ENCODE peak calls at places on chromosomes 12 and 14, in six cellular contexts. T, L, K, X, I and B are unnamed samples.

GRCh38 chr14:65991124-65991523 is 495.0 kb upstream of the CCDC196 start:
- DNase-seq in K (no peak), L (no peak), T (no peak), X (no peak), I (no peak), B (no peak)

GRCh38 chr14:55306938-55307589 is 35.8 kb downstream of the FBXO34 start:
- DNase-seq in X (no peak), I (no peak), L (no peak), T (no peak), K (no peak), B (no peak)

GRCh38 chr14:53531151-53531550 is 378.0 kb upstream of the DDHD1 start:
- DNase-seq in L (no peak), X (no peak), T (no peak), K (no peak), I (no peak), B (no peak)

GRCh38 chr14:41299924-41300323 is 306.8 kb upstream of the LRFN5 start:
- DNase-seq in L (no peak), X (no peak), K (no peak), I (no peak), T (no peak), B (no peak)

GRCh38 chr12:29516431-29516875 is 19.0 kb upstream of the OVCH1 start:
- DNase-seq in K (no peak), X (no peak), L (no peak), T (no peak), I (peak), B (no peak)

GRCh38 chr14:28767851-28768548 is 1.4 kb downstream of the FOXG1 start:
- DNase-seq in X (no peak), T (no peak), K (no peak), L (no peak), I (no peak), B (no peak)

GRCh38 chr12:57625261-57626032 is 7.6 kb downstream of the B4GALNT1 start:
- DNase-seq in T (no peak), L (no peak), I (no peak), K (no peak), X (no peak), B (no peak)

GRCh38 chr12:123242083-123242904 is 9.1 kb downstream of the MTRFR start:
- DNase-seq in T (no peak), I (no peak), X (no peak), L (no peak), K (no peak), B (no peak)

GRCh38 chr12:113230315-113231274 is 9.3 kb downstream of the TPCN1 start:
- DNase-seq in T (no peak), X (no peak), I (no peak), L (no peak), K (no peak), B (no peak)

GRCh38 chr12:75366629-75367028 is 24.3 kb upstream of the GLIPR1L2 start:
- DNase-seq in K (no peak), X (no peak), T (no peak), I (peak), L (no peak), B (no peak)

GRCh38 chr14:106848330-106849121 is 1322.1 kb downstream of the TMEM121 start:
- DNase-seq in T (no peak), I (no peak), K (no peak), X (peak), L (no peak), B (no peak)

GRCh38 chr14:102532204-102532658 is 22.7 kb upstream of the ANKRD9 start:
- DNase-seq in T (no peak), X (no peak), I (no peak), L (no peak), K (no peak), B (no peak)

GRCh38 chr12:49962861-49963765 is 1.4 kb downstream of the AQP5 start:
- DNase-seq in X (no peak), K (no peak), I (peak), T (no peak), L (no peak), B (no peak)

GRCh38 chr14:96204151-96205058 is at the start of gene BDKRB2:
- DNase-seq in X (peak), K (peak), L (peak), I (peak), T (peak), B (no peak)

GRCh38 chr12:2652011-2652400 is 142.8 kb upstream of the FKBP4 start:
- DNase-seq in K (no peak), I (no peak), T (peak), L (no peak), X (no peak), B (no peak)

GRCh38 chr12:94561943-94562411 is 88.4 kb downstream of the TMCC3 start:
- DNase-seq in T (no peak), X (no peak), K (no peak), L (no peak), I (no peak), B (no peak)

GRCh38 chr14:101442451-101442850 is 118.8 kb upstream of the DIO3 start:
- DNase-seq in L (no peak), X (no peak), T (no peak), K (no peak), I (no peak), B (no peak)

GRCh38 chr12:19196959-19197630 is 67.6 kb downstream of the PLEKHA5 start:
- DNase-seq in I (no peak), L (no peak), T (no peak), K (no peak), X (no peak), B (no peak)

GRCh38 chr12:34290191-34290995 is 268.1 kb downstream of the ALG10 start:
- DNase-seq in T (no peak), X (no peak), K (no peak), L (no peak), I (no peak), B (no peak)

GRCh38 chr12:30420561-30420960 is 275.1 kb downstream of the IPO8 start:
- DNase-seq in K (no peak), T (no peak), I (peak), X (no peak), L (no peak), B (no peak)

GRCh38 chr12:64178122-64178521 is 44.0 kb downstream of the KICS2 start:
- DNase-seq in I (peak), T (no peak), X (no peak), K (no peak), L (no peak), B (no peak)

GRCh38 chr12:124130717-124131670 is 158.0 kb downstream of the ZNF664 start:
- DNase-seq in I (no peak), X (no peak), K (no peak), T (no peak), L (no peak), B (no peak)

GRCh38 chr12:49825360-49825970 is 2.7 kb downstream of the NCKAP5L start:
- DNase-seq in X (peak), L (no peak), K (no peak), I (peak), T (peak), B (no peak)

GRCh38 chr12:48034835-48035805 is 30.8 kb upstream of the COL2A1 start:
- DNase-seq in L (no peak), T (no peak), X (no peak), I (no peak), K (no peak), B (no peak)

GRCh38 chr12:117485984-117486839 is 124.8 kb upstream of the NOS1 start:
- DNase-seq in X (no peak), K (no peak), I (no peak), L (no peak), T (no peak), B (no peak)

GRCh38 chr14:52797653-52798052 is 6.2 kb upstream of the GNPNAT1 start:
- DNase-seq in K (no peak), X (no peak), L (no peak), I (no peak), T (no peak), B (no peak)

GRCh38 chr14:50605776-50606175 is 45.8 kb downstream of the ATL1 start:
- DNase-seq in T (no peak), L (no peak), I (no peak), K (no peak), X (no peak), B (no peak)

GRCh38 chr12:124732275-124733075 is 131.2 kb downstream of the SCARB1 start:
- DNase-seq in K (no peak), X (no peak), I (peak), T (no peak), L (no peak), B (no peak)

GRCh38 chr14:102390486-102390885 is 27.7 kb downstream of the TECPR2 start:
- DNase-seq in K (no peak), X (no peak), T (no peak), L (no peak), I (no peak), B (no peak)

GRCh38 chr12:34218193-34219045 is 196.1 kb downstream of the ALG10 start:
- DNase-seq in T (peak), X (peak), I (peak), K (no peak), L (peak), B (no peak)

GRCh38 chr12:115886666-115887065 is 390.8 kb downstream of the MED13L start:
- DNase-seq in I (no peak), L (no peak), K (no peak), X (no peak), T (no peak), B (no peak)

GRCh38 chr12:92144045-92144630 is 1.5 kb downstream of the BTG1 start:
- DNase-seq in T (peak), X (peak), K (peak), I (peak), L (peak), B (no peak)

GRCh38 chr12:57276935-57277563 is 26.1 kb upstream of the STAC3 start:
- DNase-seq in T (no peak), K (no peak), L (no peak), I (peak), X (peak), B (no peak)

GRCh38 chr12:69210661-69211060 is 28.7 kb upstream of the CPSF6 start:
- DNase-seq in T (no peak), I (no peak), X (no peak), L (no peak), K (no peak), B (no peak)

GRCh38 chr12:10740182-10740581 is 17.1 kb upstream of the YBX3 start:
- DNase-seq in K (no peak), T (no peak), L (no peak), I (no peak), X (no peak), B (no peak)

GRCh38 chr12:123519151-123520001 is 14.1 kb downstream of the RILPL1 start:
- DNase-seq in X (no peak), T (peak), I (peak), L (peak), K (no peak), B (no peak)

GRCh38 chr12:113852273-113852672 is 113.9 kb downstream of the RBM19 start:
- DNase-seq in L (no peak), T (no peak), X (no peak), K (no peak), I (no peak), B (no peak)

GRCh38 chr12:91406920-91407341 is 224.3 kb upstream of the DCN start:
- DNase-seq in L (no peak), T (no peak), X (no peak), K (no peak), I (peak), B (no peak)

DNA sequence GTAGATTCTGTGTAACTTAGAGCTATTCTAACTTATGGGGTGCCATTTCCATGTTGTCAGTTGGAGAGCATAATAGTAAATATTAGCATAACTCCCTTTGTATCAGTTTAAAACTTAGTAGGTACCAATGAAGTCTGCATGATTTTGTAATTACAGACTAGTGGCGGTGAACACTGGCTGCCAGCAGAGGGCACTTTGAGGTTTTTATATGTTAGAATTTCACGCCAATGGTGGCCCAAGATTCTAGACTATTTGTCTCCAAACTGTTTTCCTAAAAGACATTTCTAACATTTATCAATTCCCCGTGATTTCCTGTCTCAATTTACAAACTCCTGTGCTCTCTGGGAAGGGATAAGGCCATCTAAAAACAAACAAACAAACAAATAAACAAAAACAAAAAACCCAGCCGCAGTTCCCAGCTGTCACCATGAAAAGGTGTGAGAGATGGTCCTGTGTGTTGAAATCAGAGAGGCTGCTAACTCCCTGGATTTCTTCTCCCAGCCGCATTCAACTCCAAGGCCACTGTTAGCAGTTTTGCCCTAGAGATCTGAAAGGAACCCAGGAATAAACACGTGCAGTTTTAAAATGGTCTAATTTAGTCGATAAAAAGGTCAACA is 57.6 kb downstream of the BRMS1L start:
- DNase-seq in L (no peak), I (peak), K (no peak), X (no peak), T (no peak), B (no peak)
- TF ChIP-seq CTCF in L (no peak), I (peak), K (peak), X (peak), T (peak), B (peak)

DNA sequence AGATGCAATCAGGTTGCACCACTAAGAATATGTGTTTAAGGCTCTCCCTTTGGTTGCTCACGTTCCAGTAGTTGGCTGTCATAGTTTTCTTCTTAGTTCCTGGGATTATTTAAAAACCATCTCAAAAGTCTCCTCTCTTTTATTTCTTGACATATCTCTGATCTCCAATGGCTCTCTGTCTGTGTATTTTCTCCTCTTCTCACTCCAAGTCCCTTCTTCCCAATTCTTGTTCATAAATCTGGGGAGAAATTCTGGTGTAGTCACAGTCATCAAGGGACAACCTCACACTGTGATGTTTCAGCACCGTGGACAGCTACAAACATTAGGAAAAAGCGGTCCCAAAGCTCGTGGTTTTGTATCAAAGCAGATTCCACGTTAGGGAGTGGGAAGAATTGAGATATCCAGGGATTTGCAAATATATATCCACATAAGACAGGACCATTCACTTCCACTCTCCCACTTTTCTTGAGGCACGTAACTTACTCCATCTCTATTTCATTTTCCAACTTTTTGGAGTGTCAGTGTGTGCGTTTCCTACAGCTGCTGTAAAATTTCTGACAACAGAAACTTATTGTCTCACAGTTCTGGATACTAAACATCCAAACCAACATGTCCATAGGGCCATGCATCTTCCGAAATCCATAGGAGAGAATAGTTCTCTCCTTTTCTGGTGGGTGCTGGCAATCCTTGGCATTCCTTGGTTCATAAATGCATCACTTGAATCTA is 80.6 kb upstream of the TMEM233 start:
- DNase-seq in T (no peak), I (no peak), X (no peak), L (no peak), K (peak), B (no peak)
- TF ChIP-seq CTCF in T (no peak), I (no peak), X (no peak), L (no peak), K (no peak), B (no peak)

GRCh38 chr12:43653917-43654316 is 101.9 kb upstream of the ADAMTS20 start:
- DNase-seq in X (no peak), T (no peak), I (no peak), K (no peak), L (no peak), B (no peak)
- TF ChIP-seq CTCF in X (no peak), T (no peak), I (no peak), K (no peak), L (no peak), B (no peak)

GRCh38 chr12:80943345-80943744 is 5.6 kb upstream of the LIN7A start:
- DNase-seq in L (no peak), X (no peak), K (no peak), I (no peak), T (no peak), B (no peak)

GRCh38 chr12:80941916-80942315 is 4.2 kb upstream of the LIN7A start:
- DNase-seq in T (no peak), I (no peak), X (no peak), L (no peak), K (no peak), B (no peak)

GRCh38 chr12:80946591-80946990 is 8.9 kb upstream of the LIN7A start:
- DNase-seq in K (no peak), L (no peak), T (no peak), I (peak), X (no peak), B (no peak)
- TF ChIP-seq CTCF in K (peak), L (no peak), T (no peak), I (peak), X (peak), B (peak)

GRCh38 chr12:38921025-38921677 is 15.8 kb upstream of the CPNE8 start:
- DNase-seq in I (peak), K (peak), T (peak), X (peak), L (peak), B (no peak)
- TF ChIP-seq CTCF in I (peak), K (peak), T (peak), X (peak), L (no peak), B (peak)

DNA sequence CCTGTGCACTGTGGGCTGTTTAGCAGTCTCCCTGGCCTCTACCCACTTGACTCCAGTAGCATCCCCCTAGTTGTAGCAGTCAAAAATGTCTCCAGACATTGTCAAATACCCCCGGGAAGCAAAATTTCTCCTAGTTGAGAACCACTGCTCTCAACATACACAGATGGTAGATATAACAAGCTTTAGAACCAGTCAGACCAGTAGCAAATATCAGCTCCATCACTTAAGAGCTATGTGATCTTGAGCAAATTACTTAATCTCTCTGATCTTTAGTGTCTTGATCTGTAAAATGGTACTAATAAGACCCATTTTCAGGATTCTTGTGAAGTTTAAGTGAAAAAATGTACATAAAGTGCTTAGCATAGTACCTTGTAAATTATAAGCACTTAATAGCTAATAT is 96.2 kb downstream of the DUSP6 start:
- DNase-seq in L (no peak), X (no peak), I (no peak), T (no peak), K (no peak), B (no peak)
- TF ChIP-seq CTCF in L (no peak), X (no peak), I (no peak), T (no peak), K (no peak), B (no peak)

GRCh38 chr12:13046914-13047472 is 2.8 kb downstream of the FAM234B start:
- DNase-seq in I (no peak), T (no peak), L (no peak), X (no peak), K (no peak), B (no peak)

GRCh38 chr12:13042666-13043230 is 1.4 kb upstream of the FAM234B start:
- DNase-seq in L (no peak), T (no peak), K (no peak), I (no peak), X (no peak), B (no peak)

GRCh38 chr12:13044859-13045384 is 741 bp downstream of the FAM234B start:
- DNase-seq in X (no peak), I (no peak), T (no peak), L (no peak), K (no peak), B (no peak)

GRCh38 chr12:13045816-13046215 is 1.6 kb downstream of the FAM234B start:
- DNase-seq in L (no peak), X (no peak), T (no peak), I (no peak), K (no peak), B (no peak)

DNA sequence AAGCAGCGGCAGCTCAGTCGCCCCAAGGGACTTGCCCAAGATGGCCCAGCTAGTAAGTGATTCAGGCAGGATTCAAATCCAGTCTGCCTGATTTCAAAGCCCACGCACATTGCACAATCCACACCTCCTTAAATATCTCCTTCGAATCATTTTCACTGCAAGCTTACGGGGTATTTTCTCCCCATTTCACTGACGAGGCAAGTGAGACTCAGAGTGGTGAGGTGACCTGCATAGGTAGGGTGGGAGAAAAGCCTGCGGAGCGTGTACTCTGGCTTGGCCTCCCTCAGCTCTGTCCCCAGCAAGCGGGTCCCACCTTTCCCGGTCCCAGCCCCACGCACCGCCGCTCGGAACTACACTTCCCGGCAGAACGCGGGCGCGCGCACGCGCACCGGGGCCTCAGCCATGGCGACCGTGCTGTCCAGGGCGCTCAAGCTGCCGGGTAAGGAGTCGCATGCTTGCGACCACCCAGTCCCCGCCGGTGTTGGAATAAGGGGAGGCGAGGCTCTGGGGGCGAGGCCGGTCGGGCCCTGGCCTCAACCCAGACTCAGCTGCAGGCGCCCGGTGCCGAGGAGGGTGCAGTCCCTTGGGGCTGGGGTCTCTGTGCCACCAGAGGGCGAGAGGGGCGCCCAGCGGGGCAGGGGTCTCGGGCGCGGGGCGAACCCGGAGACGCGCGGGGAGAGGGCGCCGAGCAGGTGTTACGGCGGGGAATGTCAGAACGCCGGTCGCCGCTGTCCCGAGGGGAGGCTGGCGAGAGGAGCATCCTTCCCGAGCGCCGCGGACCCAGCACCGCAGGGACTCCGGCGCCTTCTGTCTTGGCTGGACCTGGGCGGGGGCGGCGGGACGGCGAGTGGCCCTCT is at the start of gene FAM234B:
- DNase-seq in X (peak), L (peak), T (peak), I (peak), K (peak), B (peak)
- TF ChIP-seq CTCF in X (no peak), L (no peak), T (no peak), I (peak), K (peak), B (peak)